ENCODE peak calls at places on chromosomes 16 and 17, in five cellular contexts. G is transverse colon, Y is kidney epithelial cell, S is HCT116, R is HepG2. Q is an unnamed sample.

GRCh38 chr16:58128721-58129096 is 472 bp downstream of the CFAP20 start:
- DNase-seq in S (no peak), Y (no peak), G (no peak), R (no peak), Q (no peak)

GRCh38 chr17:38550661-38551060 is 55.1 kb downstream of the SRCIN1 start:
- DNase-seq in Y (no peak), G (no peak), S (no peak), R (no peak), Q (peak; percentile 33)

GRCh38 chr16:30867747-30868146 is 26.1 kb downstream of the BCL7C start:
- DNase-seq in Y (no peak), R (no peak), S (no peak), G (no peak), Q (peak; percentile 16)

GRCh38 chr17:62800580-62800979 is 7.5 kb downstream of the MARCHF10 start:
- DNase-seq in G (no peak), Y (no peak), R (no peak), S (no peak), Q (peak; percentile 48)

GRCh38 chr17:8954339-8954738 is 11.2 kb downstream of the PIK3R5 start:
- DNase-seq in G (peak; percentile 59), S (no peak), Y (no peak), R (no peak), Q (no peak)

GRCh38 chr17:83107656-83108048 is 28.2 kb downstream of the METRNL start:
- DNase-seq in S (no peak), R (no peak), G (no peak), Y (no peak), Q (no peak)

GRCh38 chr17:33709881-33710280 is 416.8 kb upstream of the ASIC2 start:
- DNase-seq in R (no peak), Y (no peak), G (no peak), S (no peak), Q (no peak)

GRCh38 chr16:75801307-75801706 is 75.0 kb upstream of the CPHXL start:
- DNase-seq in G (no peak), R (no peak), S (no peak), Y (no peak), Q (peak; percentile 11)

GRCh38 chr17:9408381-9408780 is 167.2 kb downstream of the STX8 start:
- DNase-seq in S (no peak), Y (peak; percentile 85), G (no peak), R (no peak), Q (peak; percentile 23)

GRCh38 chr16:19359556-19359955 is 58.1 kb upstream of the TMC5 start:
- DNase-seq in S (no peak), Y (no peak), G (no peak), R (no peak), Q (no peak)

GRCh38 chr17:74864866-74865395 is 5.2 kb upstream of the GRIN2C start:
- DNase-seq in Y (no peak), S (peak; percentile 44), R (peak; percentile 56), G (peak; percentile 79), Q (peak; percentile 57)

GRCh38 chr17:82449883-82450356 is 632 bp downstream of the CYBC1 start:
- DNase-seq in G (no peak), S (no peak), R (no peak), Y (no peak), Q (no peak)

GRCh38 chr17:78450696-78451344 is 72.4 kb downstream of the PGS1 start:
- DNase-seq in R (no peak), G (no peak), S (no peak), Y (no peak), Q (no peak)

GRCh38 chr17:78449983-78450382 is 71.5 kb downstream of the PGS1 start:
- DNase-seq in R (no peak), Y (no peak), S (no peak), G (no peak), Q (no peak)

GRCh38 chr17:78446833-78447232 is 68.4 kb downstream of the PGS1 start:
- DNase-seq in R (no peak), G (no peak), Y (no peak), S (no peak), Q (no peak)

GRCh38 chr17:78444392-78444791 is 65.9 kb downstream of the PGS1 start:
- DNase-seq in Y (no peak), G (no peak), R (no peak), S (no peak), Q (no peak)

DNA sequence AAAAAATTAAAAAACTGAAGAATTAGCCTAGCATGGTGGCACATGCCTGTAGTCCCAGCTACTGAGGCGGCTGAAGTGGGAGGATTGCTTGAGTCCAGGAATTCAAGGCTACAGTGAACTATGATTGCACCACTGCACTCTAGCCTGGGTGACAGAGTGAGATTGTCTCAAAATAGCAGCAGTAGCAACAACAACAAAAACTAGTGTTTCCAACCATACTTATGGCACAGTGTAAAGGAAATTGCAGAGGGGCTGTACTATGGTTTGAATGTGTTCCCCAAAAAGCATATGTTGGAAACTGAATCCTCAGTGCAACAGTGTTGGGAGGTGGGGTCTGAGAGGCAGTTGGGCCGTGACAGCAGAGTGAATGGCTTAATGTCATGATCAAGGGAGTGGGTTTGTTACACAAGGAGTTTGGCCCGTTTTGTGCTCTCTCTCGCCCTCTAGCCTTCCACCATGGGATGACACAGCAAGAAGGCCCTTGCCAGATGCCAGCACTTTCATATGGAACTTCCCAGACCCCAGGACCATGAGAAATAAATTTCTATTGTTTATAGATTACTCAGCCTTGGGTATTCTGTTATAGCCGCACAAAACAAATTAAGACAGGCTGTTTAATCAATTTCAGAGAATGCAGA is 70.0 kb downstream of the PGS1 start:
- DNase-seq in Y (no peak), G (no peak), S (no peak), R (peak; percentile 71), Q (no peak)
- TF ChIP-seq CTCF in Y (peak; percentile 17), G (no peak), S (no peak), R (peak; percentile 45), Q (no peak)

DNA sequence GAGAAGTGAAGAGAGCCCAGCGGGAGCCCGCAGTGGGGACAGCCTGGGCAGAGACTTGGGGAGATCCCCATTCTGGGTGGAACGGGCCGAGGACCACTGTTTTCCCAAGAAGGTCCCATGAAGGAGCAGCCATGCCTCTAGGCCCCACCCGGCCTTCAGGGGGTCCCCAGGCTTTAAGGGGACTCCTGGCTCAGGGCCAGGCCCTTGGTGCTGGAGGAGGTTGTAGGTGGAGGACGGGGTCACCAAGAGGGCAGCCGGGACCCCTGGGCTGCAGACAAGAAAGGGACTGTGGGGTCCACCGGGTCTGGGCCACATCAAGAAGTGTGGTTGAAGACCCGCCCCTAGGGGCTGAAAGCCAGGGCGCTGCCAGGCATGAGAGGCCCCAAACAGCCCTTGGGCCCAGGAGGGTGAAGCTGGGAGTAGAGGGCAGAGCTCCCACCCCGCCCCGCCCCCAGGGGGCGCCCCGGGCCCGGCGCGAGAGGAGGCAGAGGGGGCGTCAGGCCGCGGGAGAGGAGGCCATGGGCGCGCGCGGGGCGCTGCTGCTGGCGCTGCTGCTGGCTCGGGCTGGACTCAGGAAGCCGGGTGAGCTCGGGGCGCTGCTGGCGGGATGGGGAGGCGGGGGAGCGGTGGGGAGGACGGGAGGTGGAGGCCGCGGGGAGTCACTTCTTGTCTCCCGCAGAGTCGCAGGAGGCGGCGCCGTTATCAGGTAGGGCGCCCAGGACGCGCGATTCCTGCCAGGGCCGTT is at the start of gene PRSS21:
- DNase-seq in G (peak; percentile 8), R (no peak), Y (no peak), S (no peak), Q (no peak)
- TF ChIP-seq CTCF in G (peak; percentile 9), R (peak; percentile 18), Y (peak; percentile 28), S (no peak), Q (no peak)

DNA sequence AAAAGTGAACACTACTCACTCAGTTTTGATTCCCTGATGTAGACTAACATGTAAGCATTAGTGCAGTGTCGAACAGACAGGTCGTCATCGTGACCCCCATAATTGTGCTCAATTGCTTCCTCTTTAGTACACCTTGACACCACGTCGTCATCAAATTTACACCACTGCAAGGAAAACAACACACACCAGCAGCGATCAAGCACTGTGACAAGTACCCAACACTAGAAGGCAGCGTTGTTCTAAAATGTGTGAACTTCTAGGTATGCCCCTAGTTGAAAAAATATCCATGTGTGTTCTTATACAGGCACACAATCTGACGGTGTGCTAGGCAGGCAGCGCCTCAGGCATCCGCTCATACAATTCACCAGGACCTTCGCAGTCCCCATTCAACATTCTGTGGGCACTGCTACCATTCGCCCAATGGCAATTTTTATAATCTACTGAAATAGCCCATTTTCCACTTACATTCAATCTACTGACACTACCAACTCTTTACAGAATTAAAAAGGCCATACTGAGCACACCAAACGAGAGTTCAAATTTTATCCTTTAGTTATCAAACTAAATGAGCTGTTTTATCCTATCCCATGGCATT is 23.1 kb downstream of the LITAFD start:
- DNase-seq in Y (peak; percentile 16), S (peak; percentile 19), R (peak; percentile 59), G (no peak), Q (peak; percentile 33)
- TF ChIP-seq CTCF in Y (peak; percentile 57), S (peak; percentile 56), R (peak; percentile 78), G (peak; percentile 35), Q (peak; percentile 60)

DNA sequence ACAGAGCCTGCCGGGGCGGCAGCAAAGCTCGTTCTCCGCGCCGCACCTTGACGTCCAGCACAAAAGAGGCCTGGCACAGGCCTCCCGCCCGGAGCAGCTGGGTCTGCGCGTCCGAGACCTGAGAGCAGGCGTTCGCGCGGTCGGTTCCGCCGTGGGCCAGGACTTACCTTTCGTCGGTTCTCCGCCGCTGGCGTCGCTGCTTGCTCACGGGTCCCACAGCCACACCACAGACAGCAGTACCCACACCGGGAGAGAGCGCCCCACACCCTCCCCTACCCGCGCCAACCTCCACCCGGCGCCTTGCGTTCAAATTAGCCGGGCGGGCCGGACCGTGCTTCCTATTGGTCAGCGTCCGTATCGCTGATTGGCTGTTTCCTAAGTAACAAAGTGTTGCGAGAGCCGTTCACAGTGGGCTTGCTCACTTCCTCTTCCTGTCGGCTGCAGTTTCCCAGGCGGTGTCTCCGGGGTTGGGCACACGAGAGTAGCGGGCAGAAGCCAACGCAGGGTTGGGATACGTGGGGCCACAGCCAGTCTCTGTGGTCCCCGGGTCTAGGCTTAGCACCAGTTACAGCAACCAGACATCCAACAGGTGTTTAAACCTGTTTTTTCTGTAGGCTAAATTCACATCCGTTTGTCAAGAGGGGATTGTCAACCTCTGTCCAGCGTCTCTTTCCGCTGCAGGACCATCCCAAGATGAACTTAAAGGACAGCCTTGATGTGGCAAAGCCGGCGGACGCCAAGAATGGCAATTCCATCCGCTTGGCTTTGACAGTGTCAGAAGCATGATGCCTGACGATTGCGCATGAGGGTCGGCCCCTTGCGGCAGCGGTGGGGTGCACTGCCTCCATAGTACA is at the start of gene KIF18B:
- DNase-seq in S (peak; percentile 95), R (peak; percentile 97), Y (peak; percentile 90), G (peak; percentile 91), Q (peak; percentile 93)
- TF ChIP-seq CTCF in S (no peak), R (peak; percentile 28), Y (no peak), G (no peak), Q (peak; percentile 3)

GRCh38 chr17:45231481-45232116 is 9.9 kb downstream of the FMNL1 start:
- DNase-seq in S (no peak), G (peak; percentile 50), R (peak; percentile 71), Y (no peak), Q (no peak)
- TF ChIP-seq CTCF in S (no peak), G (peak; percentile 36), R (peak; percentile 92), Y (peak; percentile 50), Q (peak; percentile 3)

Q was measured in fibroblast of lung.